ENCODE peak calls at places on chromosomes 2 and 18, in six cellular contexts. E, D, Y, K, A and W are unnamed samples.

GRCh38 chr2:731711-732110 is 54.5 kb upstream of the TMEM18 start:
- DNase-seq in E (no peak), D (no peak), Y (no peak), K (no peak), A (no peak), W (no peak)

GRCh38 chr2:204452464-204453023 is 92.7 kb upstream of the PARD3B start:
- DNase-seq in E (peak), D (peak), Y (no peak), K (peak), A (peak), W (no peak)

GRCh38 chr2:43269074-43269572 is 42.7 kb upstream of the ZFP36L2 start:
- DNase-seq in E (peak), D (peak), Y (no peak), K (peak), A (peak), W (no peak)

GRCh38 chr18:32669549-32670165 is 103.2 kb downstream of the KLHL14 start:
- DNase-seq in E (no peak), D (no peak), Y (no peak), K (no peak), A (no peak), W (no peak)

GRCh38 chr18:75405341-75405740 is 22.2 kb downstream of the SMIM21 start:
- DNase-seq in E (no peak), D (no peak), Y (no peak), K (peak), A (no peak), W (no peak)

GRCh38 chr2:15808980-15809379 is 131.4 kb upstream of the MYCN start:
- DNase-seq in E (no peak), D (no peak), Y (no peak), K (no peak), A (no peak), W (no peak)

GRCh38 chr18:74856967-74857366 is 259.3 kb downstream of the ZNF407 start:
- DNase-seq in E (no peak), D (no peak), Y (no peak), K (no peak), A (no peak), W (no peak)

GRCh38 chr2:151071382-151071781 is 190.3 kb downstream of the RBM43 start:
- DNase-seq in E (peak), D (peak), Y (no peak), K (peak), A (peak), W (no peak)

GRCh38 chr2:73085691-73086090 is 14.2 kb upstream of the SFXN5 start:
- DNase-seq in E (peak), D (peak), Y (peak), K (peak), A (peak), W (no peak)

GRCh38 chr2:170361359-170361936 is 183.5 kb downstream of the MYO3B start:
- DNase-seq in E (peak), D (peak), Y (peak), K (peak), A (peak), W (peak)

GRCh38 chr18:53909668-53910067 is 314.8 kb downstream of the MBD2 start:
- DNase-seq in E (no peak), D (peak), Y (no peak), K (peak), A (no peak), W (no peak)

GRCh38 chr2:129224486-129224885 is 755.0 kb upstream of the RAB6C start:
- DNase-seq in E (no peak), D (no peak), Y (no peak), K (no peak), A (no peak), W (no peak)

GRCh38 chr2:73359915-73360697 is 25.5 kb upstream of the ALMS1 start:
- DNase-seq in E (peak), D (peak), Y (no peak), K (peak), A (peak), W (no peak)

GRCh38 chr18:63399300-63399699 is 23.0 kb downstream of the VPS4B start:
- DNase-seq in E (no peak), D (no peak), Y (no peak), K (no peak), A (no peak), W (no peak)

GRCh38 chr2:18208956-18209355 is 330.5 kb downstream of the KCNS3 start:
- DNase-seq in E (no peak), D (no peak), Y (no peak), K (no peak), A (no peak), W (no peak)

GRCh38 chr2:197932374-197932773 is 128.0 kb downstream of the PLCL1 start:
- DNase-seq in E (no peak), D (no peak), Y (no peak), K (no peak), A (no peak), W (no peak)

GRCh38 chr2:197929886-197930227 is 125.5 kb downstream of the PLCL1 start:
- DNase-seq in E (no peak), D (no peak), Y (no peak), K (no peak), A (no peak), W (no peak)

GRCh38 chr2:197931661-197932312 is 127.4 kb downstream of the PLCL1 start:
- DNase-seq in E (no peak), D (no peak), Y (no peak), K (no peak), A (no peak), W (no peak)

GRCh38 chr2:197929008-197929885 is 124.9 kb downstream of the PLCL1 start:
- DNase-seq in E (no peak), D (peak), Y (no peak), K (no peak), A (no peak), W (no peak)

GRCh38 chr2:197930570-197931278 is 126.3 kb downstream of the PLCL1 start:
- DNase-seq in E (no peak), D (no peak), Y (no peak), K (no peak), A (no peak), W (no peak)
- H3K4me3 ChIP-seq in E (no peak), D (no peak), Y (no peak), K (no peak), A (no peak), W (no peak)

GRCh38 chr18:76850112-76850511 is 27.8 kb downstream of the ZNF236 start:
- DNase-seq in E (no peak), D (no peak), Y (no peak), K (no peak), A (no peak), W (no peak)

GRCh38 chr18:76844742-76845477 is 22.6 kb downstream of the ZNF236 start:
- DNase-seq in E (peak), D (no peak), Y (no peak), K (peak), A (no peak), W (no peak)

GRCh38 chr18:76844144-76844543 is 21.8 kb downstream of the ZNF236 start:
- DNase-seq in E (no peak), D (no peak), Y (no peak), K (no peak), A (no peak), W (no peak)

GRCh38 chr18:76846217-76846616 is 23.9 kb downstream of the ZNF236 start:
- DNase-seq in E (no peak), D (no peak), Y (no peak), K (no peak), A (no peak), W (no peak)

DNA sequence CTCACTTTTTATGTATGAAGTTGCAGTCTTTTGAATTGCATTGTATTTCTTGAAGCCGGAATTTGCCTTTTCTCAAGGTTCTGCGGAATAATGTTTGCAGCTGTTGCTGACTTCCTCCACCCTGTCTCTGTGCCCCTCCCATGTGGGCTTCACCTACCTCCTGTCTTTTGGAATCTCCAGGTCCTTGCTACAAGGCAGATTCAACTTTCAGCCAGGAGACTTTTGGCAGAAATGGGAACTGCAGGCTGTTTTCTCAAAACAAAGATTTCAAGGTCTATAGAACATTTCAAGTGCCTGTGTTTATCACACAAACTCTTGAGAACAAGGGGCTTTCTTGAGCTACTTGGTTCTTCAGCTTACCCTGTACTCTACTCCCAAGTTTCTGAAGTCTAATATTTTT is 25.6 kb downstream of the ZNF236 start:
- DNase-seq in E (no peak), D (no peak), Y (no peak), K (peak), A (no peak), W (no peak)
- TF ChIP-seq CTCF in E (peak), D (peak), Y (no peak), K (no peak), A (no peak), W (no peak)

GRCh38 chr2:145751155-145751554 is 1231.2 kb upstream of the ZEB2 start:
- DNase-seq in E (peak), D (peak), Y (no peak), K (no peak), A (no peak), W (no peak)

GRCh38 chr2:145750074-145750473 is 1230.2 kb upstream of the ZEB2 start:
- DNase-seq in E (no peak), D (peak), Y (no peak), K (no peak), A (peak), W (no peak)

GRCh38 chr2:145752091-145752806 is 1232.3 kb upstream of the ZEB2 start:
- DNase-seq in E (peak), D (peak), Y (no peak), K (peak), A (peak), W (no peak)

GRCh38 chr2:145750617-145751016 is 1230.7 kb upstream of the ZEB2 start:
- DNase-seq in E (no peak), D (no peak), Y (no peak), K (no peak), A (no peak), W (no peak)

GRCh38 chr2:145751634-145752033 is 1231.7 kb upstream of the ZEB2 start:
- DNase-seq in E (peak), D (peak), Y (no peak), K (peak), A (peak), W (no peak)
- H3K4me3 ChIP-seq in E (no peak), D (no peak), Y (no peak), K (no peak), A (no peak), W (no peak)

GRCh38 chr2:105403785-105404698 is 5.2 kb upstream of the FHL2 start:
- DNase-seq in E (peak), D (peak), Y (no peak), K (peak), A (peak), W (no peak)
- TF ChIP-seq CTCF in E (peak), D (peak), Y (no peak), K (peak), A (peak), W (no peak)

GRCh38 chr2:164928101-164928673 is 27.1 kb downstream of the SLC38A11 start:
- DNase-seq in E (no peak), D (no peak), Y (no peak), K (no peak), A (no peak), W (no peak)
- H3K4me3 ChIP-seq in E (no peak), D (no peak), Y (no peak), K (no peak), A (no peak), W (no peak)

GRCh38 chr2:158094487-158095092 is 7.1 kb upstream of the UPP2 start:
- DNase-seq in E (no peak), D (no peak), Y (no peak), K (no peak), A (no peak), W (no peak)

GRCh38 chr2:158098171-158098570 is 3.5 kb upstream of the UPP2 start:
- DNase-seq in E (no peak), D (no peak), Y (no peak), K (no peak), A (no peak), W (no peak)

GRCh38 chr2:158095269-158095668 is 6.4 kb upstream of the UPP2 start:
- DNase-seq in E (no peak), D (no peak), Y (no peak), K (no peak), A (no peak), W (no peak)

GRCh38 chr2:158097481-158097880 is 4.2 kb upstream of the UPP2 start:
- DNase-seq in E (no peak), D (no peak), Y (no peak), K (no peak), A (no peak), W (no peak)

DNA sequence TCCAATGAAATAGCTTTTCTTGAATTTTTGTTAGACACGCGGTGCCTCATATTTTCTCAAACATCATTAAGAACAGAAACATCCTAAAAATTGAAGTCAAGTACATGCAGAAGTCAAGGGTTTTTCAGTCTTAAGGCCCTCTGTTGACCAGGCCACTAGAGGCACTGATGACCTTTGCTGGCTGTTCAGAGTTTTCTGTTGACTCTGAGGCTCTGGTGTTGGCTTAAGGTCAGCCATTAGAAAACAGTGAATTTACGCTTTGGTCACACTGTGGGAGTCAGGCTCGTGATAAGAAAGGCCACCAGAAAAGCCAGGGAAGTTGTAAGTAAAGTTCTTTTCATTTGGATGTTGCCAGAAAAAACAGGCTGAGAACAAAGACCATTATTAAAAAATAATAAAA is 5.8 kb upstream of the UPP2 start:
- DNase-seq in E (no peak), D (no peak), Y (no peak), K (no peak), A (no peak), W (no peak)
- TF ChIP-seq CTCF in E (no peak), D (no peak), Y (no peak), K (no peak), A (no peak), W (peak)